ENCODE peak calls at places on chromosome 16, in nine cellular contexts. Q is upper lobe of right lung, Y is A673, M is uterus, O is fibroblast of lung, E is IMR-90, I is neural progenitor cell, K is adrenal gland, C is left ventricle myocardium inferior. A is an unnamed sample. For H3K9me3, the result is how much of the 10 kb centered on the place peaks cover.

GRCh38 chr16:72124761-72125634 is 31.4 kb downstream of the DHX38 start:
- DNase-seq in Q (peak), Y (peak), M (peak), O (peak), E (peak), I (peak), K (peak), C (peak), A (peak)

GRCh38 chr16:26396511-26397235 is 670.1 kb upstream of the C16orf82 start:
- DNase-seq in Q (no peak), Y (no peak), M (no peak), O (no peak), E (no peak), I (peak), K (no peak), C (no peak), A (no peak)

GRCh38 chr16:50280932-50281331 is 14.6 kb downstream of the ADCY7 start:
- DNase-seq in Q (no peak), Y (no peak), M (no peak), O (no peak), E (no peak), I (no peak), K (no peak), C (peak), A (peak)

GRCh38 chr16:72291531-72291981 is 119.6 kb upstream of the PMFBP1 start:
- DNase-seq in Q (no peak), Y (peak), M (no peak), O (peak), E (peak), I (no peak), K (no peak), C (no peak), A (no peak)

GRCh38 chr16:50559804-50560514 is 11.8 kb downstream of the NKD1 start:
- DNase-seq in Q (no peak), Y (no peak), M (no peak), O (no peak), E (no peak), I (no peak), K (no peak), C (no peak), A (no peak)

GRCh38 chr16:56849690-56850680 is 15.0 kb upstream of the SLC12A3 start:
- DNase-seq in Q (peak), Y (no peak), M (no peak), O (peak), E (peak), I (no peak), K (no peak), C (no peak), A (no peak)

GRCh38 chr16:62253926-62254325 is 217.7 kb upstream of the CDH8 start:
- DNase-seq in Q (no peak), Y (peak), M (no peak), O (no peak), E (no peak), I (no peak), K (no peak), C (no peak), A (no peak)

GRCh38 chr16:48365030-48365600 is 20.1 kb downstream of the SIAH1 start:
- DNase-seq in Q (no peak), Y (no peak), M (no peak), O (no peak), E (no peak), I (no peak), K (no peak), C (no peak), A (no peak)

GRCh38 chr16:27529962-27530361 is 19.8 kb downstream of the GTF3C1 start:
- DNase-seq in Q (no peak), Y (no peak), M (no peak), O (peak), E (peak), I (no peak), K (no peak), C (no peak), A (no peak)

GRCh38 chr16:9297437-9298113 is 206.1 kb downstream of the HAPSTR1 start:
- DNase-seq in Q (no peak), Y (peak), M (peak), O (no peak), E (no peak), I (peak), K (peak), C (no peak), A (peak)

GRCh38 chr16:23324727-23325126 is 22.6 kb downstream of the SCNN1B start:
- DNase-seq in Q (peak), Y (no peak), M (peak), O (no peak), E (no peak), I (no peak), K (no peak), C (peak), A (no peak)

GRCh38 chr16:81956213-81956948 is 54.9 kb downstream of the SDR42E1 start:
- DNase-seq in Q (peak), Y (no peak), M (no peak), O (no peak), E (no peak), I (no peak), K (no peak), C (no peak), A (no peak)

GRCh38 chr16:87350681-87351319 is 32.8 kb downstream of the FBXO31 start:
- DNase-seq in Q (no peak), Y (no peak), M (no peak), O (peak), E (peak), I (no peak), K (no peak), C (no peak), A (peak)

GRCh38 chr16:68237243-68238028 is 1.5 kb upstream of the ESRP2 start:
- DNase-seq in Q (peak), Y (peak), M (peak), O (peak), E (peak), I (peak), K (peak), C (peak), A (peak)

GRCh38 chr16:68235882-68236803 is at the start of gene ESRP2:
- DNase-seq in Q (peak), Y (no peak), M (no peak), O (no peak), E (no peak), I (peak), K (no peak), C (no peak), A (peak)

GRCh38 chr16:68235105-68235881 is 634 bp downstream of the ESRP2 start:
- DNase-seq in Q (peak), Y (no peak), M (no peak), O (no peak), E (no peak), I (peak), K (no peak), C (no peak), A (peak)

GRCh38 chr16:68236804-68237242 is 896 bp upstream of the ESRP2 start:
- DNase-seq in Q (peak), Y (no peak), M (no peak), O (no peak), E (no peak), I (peak), K (no peak), C (no peak), A (no peak)

GRCh38 chr16:68238029-68238345 is 2.1 kb upstream of the ESRP2 start:
- DNase-seq in Q (no peak), Y (no peak), M (no peak), O (no peak), E (no peak), I (no peak), K (no peak), C (no peak), A (no peak)
- H3K27ac ChIP-seq in Q (peak), Y (peak), M (peak), O (peak), E (peak), I (peak), K (peak), C (peak), A (peak)

DNA sequence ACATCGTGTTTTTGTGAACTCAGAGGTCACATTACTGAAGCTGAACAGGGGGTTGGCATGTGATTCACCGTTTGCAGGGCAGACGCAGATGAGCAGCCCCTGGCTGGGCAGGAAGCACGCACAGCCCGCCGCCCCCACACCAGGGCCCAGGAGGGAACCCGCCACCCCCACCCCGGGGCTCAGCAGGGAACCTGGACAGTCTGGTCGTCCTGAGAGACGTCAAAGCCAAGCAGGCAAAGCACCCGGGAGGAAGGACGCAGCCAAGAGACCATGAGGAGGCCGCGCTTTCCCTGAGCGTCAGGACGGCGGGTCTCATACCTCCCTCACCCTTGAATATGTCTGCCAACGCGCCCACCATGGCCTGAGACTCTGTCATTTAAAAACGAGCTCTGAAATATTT is 60.6 kb downstream of the LMF1 start:
- DNase-seq in Q (no peak), Y (no peak), M (no peak), O (no peak), E (no peak), I (no peak), K (no peak), C (no peak), A (no peak)
- H3K9me3 ChIP-seq in Q (under half), Y (under half), M (under half), O (under half), E (under half), I (under half), K (under half), C (under half), A (under half)

DNA sequence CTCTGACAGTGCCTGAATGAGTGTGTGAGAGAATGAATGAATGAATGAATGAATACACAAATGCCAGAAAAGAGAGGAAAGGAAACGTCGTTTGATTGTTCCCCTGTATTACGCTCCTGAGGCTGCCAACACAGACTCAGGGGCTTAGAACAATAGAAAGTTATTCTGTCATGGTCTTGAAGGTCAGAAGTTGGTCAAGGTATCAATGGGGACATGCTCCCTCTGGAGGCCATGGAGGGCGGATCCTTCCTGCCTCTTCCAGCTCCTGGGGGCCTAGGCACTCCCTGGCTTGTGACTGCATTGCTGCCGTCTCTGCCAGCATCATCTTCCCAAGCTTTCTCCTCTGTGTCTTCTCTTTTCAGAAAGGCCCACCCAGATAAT is 1.5 kb upstream of the SLC38A8 start:
- DNase-seq in Q (no peak), Y (no peak), M (no peak), O (peak), E (peak), I (peak), K (no peak), C (no peak), A (no peak)
- TF ChIP-seq CTCF in Q (peak), Y (peak), M (no peak), O (peak), E (peak), I (peak), K (peak), C (peak), A (peak)

DNA sequence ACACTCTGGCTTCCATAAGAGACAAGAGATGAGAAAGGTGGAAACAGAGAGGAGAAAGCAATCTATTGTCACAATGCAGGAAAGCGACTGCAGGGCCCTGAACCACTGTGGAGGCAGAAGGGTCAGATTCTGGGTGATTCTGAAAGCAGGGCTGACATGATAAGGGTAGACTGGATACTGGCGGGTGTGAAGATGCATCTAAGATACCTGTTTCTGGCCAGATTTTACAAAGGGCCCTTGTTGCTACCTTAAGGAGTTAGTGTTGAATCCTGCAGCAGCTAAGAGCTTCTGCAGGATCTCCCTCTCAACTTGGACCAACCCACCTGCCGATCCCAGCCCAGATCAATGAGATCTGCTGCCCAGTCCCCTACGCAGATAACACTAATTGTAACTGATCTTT is 6.1 kb upstream of the MEFV start:
- DNase-seq in Q (no peak), Y (no peak), M (no peak), O (no peak), E (no peak), I (no peak), K (no peak), C (no peak), A (no peak)
- H3K27ac ChIP-seq in Q (no peak), Y (no peak), M (no peak), O (no peak), E (no peak), I (no peak), K (no peak), C (peak), A (no peak)

GRCh38 chr16:35725949-35726348 is 2266.5 kb downstream of the TP53TG3F start:
- DNase-seq in Q (no peak), Y (no peak), M (no peak), O (no peak), E (no peak), I (no peak), K (no peak), C (no peak), A (no peak)
- H3K9me3 ChIP-seq in Q (under half), Y (half or more), M (under half), O (under half), E (under half), I (under half), K (under half), C (under half), A (under half)

DNA sequence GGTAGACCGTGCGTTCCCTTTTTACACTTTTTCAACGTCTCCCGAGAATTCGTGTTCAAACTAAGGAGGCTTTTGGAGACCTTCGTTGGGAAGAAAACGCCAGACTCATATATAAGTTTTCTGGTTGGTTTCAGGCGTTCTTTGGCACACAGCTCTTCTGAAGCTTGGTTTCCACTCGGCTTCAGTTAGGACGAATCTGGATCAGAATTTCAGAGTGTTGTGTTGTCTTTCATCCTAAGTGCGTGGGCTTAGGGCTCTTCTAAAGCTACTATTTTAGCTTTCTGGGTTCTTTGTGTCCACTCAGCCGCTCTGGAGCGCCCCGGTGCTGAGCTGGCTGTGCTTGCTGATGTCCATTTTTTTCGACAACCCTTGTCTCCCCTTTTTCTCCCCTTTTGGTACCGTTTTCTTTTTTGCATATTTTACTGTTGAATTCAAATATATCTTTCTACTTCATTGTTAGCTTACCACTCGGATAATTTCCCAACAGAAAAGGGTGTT is 1.1 kb downstream of the SRRM2 start:
- DNase-seq in Q (no peak), Y (no peak), M (no peak), O (peak), E (no peak), I (peak), K (no peak), C (no peak), A (no peak)
- TF ChIP-seq CTCF in Q (no peak), Y (no peak), M (no peak), O (no peak), E (no peak), I (no peak), K (no peak), C (no peak), A (no peak)

DNA sequence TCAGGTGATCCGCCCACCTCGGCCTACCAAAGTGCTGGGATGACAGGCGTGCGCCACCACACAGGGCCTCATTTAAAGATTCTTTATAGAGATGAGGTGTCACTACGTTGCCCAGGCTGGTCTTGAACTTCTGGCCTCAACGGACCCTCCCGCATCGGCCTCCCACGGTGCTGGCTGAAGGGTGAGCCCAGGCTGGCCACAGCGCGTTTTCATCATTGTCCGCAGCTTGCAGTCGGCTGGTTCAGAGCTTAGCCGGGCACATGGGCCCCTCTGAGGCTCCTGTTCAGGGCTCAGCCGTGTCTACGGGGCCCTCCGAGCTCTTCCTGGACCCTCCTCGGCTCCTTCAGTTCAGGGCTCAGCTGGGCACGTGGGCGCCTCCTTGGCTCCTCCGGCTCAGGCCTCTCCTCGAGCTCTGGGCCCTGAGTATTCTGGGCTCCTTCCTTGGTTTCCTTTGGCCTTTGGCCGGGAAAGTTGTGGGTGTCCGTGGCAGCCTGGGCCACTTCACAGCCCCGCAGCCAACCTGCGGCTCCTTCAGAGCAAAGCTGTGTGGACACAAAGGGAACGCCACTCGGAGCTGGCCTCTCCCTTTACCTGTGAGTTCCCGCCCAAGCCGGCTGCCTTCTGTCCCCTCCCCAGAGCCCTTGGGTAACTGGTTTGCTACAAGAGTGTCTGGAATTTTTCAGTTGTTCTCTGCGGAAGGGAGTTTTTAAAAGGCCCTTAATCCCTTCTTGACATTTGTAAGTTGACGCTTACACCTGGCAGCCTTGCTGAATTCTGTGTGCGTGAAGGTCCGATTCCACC is 1.2 kb upstream of the MSLN start:
- DNase-seq in Q (peak), Y (no peak), M (no peak), O (no peak), E (no peak), I (no peak), K (no peak), C (no peak), A (no peak)
- H3K27ac ChIP-seq in Q (peak), Y (no peak), M (no peak), O (no peak), E (no peak), I (peak), K (no peak), C (no peak), A (no peak)